ENCODE peak calls at places on chromosomes 6 and 20, in six cellular contexts. W is NCI-H1092 treated with DMSO at 0.1 percent for 48 hours; K is stimulated activated CD8-positive, alpha-beta memory T cell treated with anti-CD3 and anti-CD28 coated beads, Interleukin-2, amount 100 ng/mL, for 48 hours; O is ELF-1; L is KG1; S is posterior cingulate gyrus. Z is an unnamed sample.

GRCh38 chr6:161359617-161359945 is 85.7 kb upstream of the AGPAT4 start:
- DNase-seq in K (no peak), S (no peak), L (no peak), O (no peak), W (no peak), Z (no peak)

GRCh38 chr6:61886608-61887259 is 399.3 kb downstream of the KHDRBS2 start:
- DNase-seq in K (no peak), W (no peak), S (no peak), L (no peak), O (no peak), Z (no peak)

GRCh38 chr6:135496805-135497411 is 632 bp downstream of the AHI1 start:
- DNase-seq in S (no peak), K (no peak), L (no peak), W (no peak), O (no peak), Z (no peak)

GRCh38 chr6:137697267-137697938 is 169.7 kb upstream of the TNFAIP3 start:
- DNase-seq in W (no peak), S (no peak), L (no peak), O (peak), K (no peak), Z (no peak)

GRCh38 chr6:33410711-33411631 is at the start of gene PHF1:
- DNase-seq in S (peak), O (peak), L (no peak), W (no peak), K (peak), Z (no peak)

GRCh38 chr6:97392735-97393134 is 109.7 kb upstream of the MMS22L start:
- DNase-seq in W (no peak), L (no peak), S (no peak), K (no peak), O (no peak), Z (no peak)

GRCh38 chr6:131683479-131683878 is 17.7 kb downstream of the OR2A4 start:
- DNase-seq in W (no peak), O (no peak), K (no peak), S (no peak), L (no peak), Z (no peak)

GRCh38 chr20:37282558-37282957 is 6.9 kb upstream of the MANBAL start:
- DNase-seq in S (no peak), L (no peak), O (peak), K (no peak), W (no peak), Z (peak)

GRCh38 chr20:35472209-35472608 is 16.8 kb downstream of the CEP250 start:
- DNase-seq in W (no peak), K (no peak), O (no peak), L (no peak), S (no peak), Z (no peak)

GRCh38 chr20:4814696-4815252 is 93.1 kb downstream of the PRND start:
- DNase-seq in S (no peak), W (no peak), K (peak), O (no peak), L (peak), Z (no peak)

GRCh38 chr6:104322849-104323248 is 536.9 kb downstream of the HACE1 start:
- DNase-seq in O (no peak), K (no peak), L (no peak), S (no peak), W (no peak), Z (no peak)

GRCh38 chr6:29943053-29943966 is 978 bp downstream of the HLA-A start:
- DNase-seq in L (no peak), S (peak), O (no peak), W (no peak), K (no peak), Z (peak)

GRCh38 chr6:44668976-44669934 is 281.7 kb downstream of the CDC5L start:
- DNase-seq in W (no peak), K (no peak), S (no peak), L (no peak), O (no peak), Z (no peak)

GRCh38 chr6:2877960-2878359 is 25.1 kb downstream of the SERPINB9 start:
- DNase-seq in W (no peak), K (no peak), S (no peak), L (no peak), O (peak), Z (no peak)

GRCh38 chr6:143062551-143062950 is 1.9 kb downstream of the AIG1 start:
- DNase-seq in K (no peak), S (no peak), O (no peak), W (no peak), L (no peak), Z (no peak)

GRCh38 chr20:19944772-19945459 is 72.2 kb upstream of the NAA20 start:
- DNase-seq in O (no peak), L (no peak), W (no peak), K (no peak), S (no peak), Z (no peak)

GRCh38 chr6:163950159-163950558 is 535.6 kb downstream of the QKI start:
- DNase-seq in O (no peak), W (no peak), K (no peak), L (no peak), S (no peak), Z (no peak)

GRCh38 chr20:44552950-44553908 is 29.1 kb upstream of the PKIG start:
- DNase-seq in W (no peak), K (no peak), L (no peak), S (no peak), O (no peak), Z (no peak)

GRCh38 chr6:159444073-159444472 is 249.0 kb downstream of the SOD2 start:
- DNase-seq in S (no peak), W (no peak), L (no peak), K (no peak), O (no peak), Z (no peak)

GRCh38 chr20:36645998-36646397 is at the start of gene SLA2:
- DNase-seq in S (no peak), L (peak), O (no peak), W (no peak), K (peak), Z (no peak)

GRCh38 chr20:16491277-16491912 is 81.9 kb downstream of the KIF16B start:
- DNase-seq in W (no peak), S (no peak), K (no peak), O (no peak), L (no peak), Z (no peak)

GRCh38 chr6:158777510-158777909 is 41.7 kb downstream of the EZR start:
- DNase-seq in W (no peak), O (no peak), S (no peak), L (no peak), K (no peak), Z (peak)

GRCh38 chr6:43774776-43775583 is 5.0 kb downstream of the VEGFA start:
- DNase-seq in S (no peak), O (peak), W (peak), K (peak), L (peak), Z (peak)

Z was measured in sigmoid colon.